ENCODE peak calls at places on chromosomes 13 and 19, in six cellular contexts. Y is neuronal stem cell, R is H9, V is H1, L is mesenchymal stem cell, F is trophoblast cell. O is an unnamed sample.

GRCh38 chr19:10811391-10812111 is 24.5 kb downstream of the TMED1 start:
- DNase-seq in Y (no peak), L (no peak), R (no peak), F (no peak), V (no peak), O (no peak)

GRCh38 chr13:84651288-84651687 is 769.0 kb upstream of the SLITRK1 start:
- DNase-seq in F (no peak), R (no peak), V (no peak), L (peak), Y (no peak), O (peak)

GRCh38 chr13:48019796-48020195 is 17.7 kb upstream of the NUDT15 start:
- DNase-seq in R (no peak), V (no peak), Y (no peak), L (no peak), F (no peak), O (no peak)

GRCh38 chr13:27171830-27172494 is 351 bp upstream of the USP12 start:
- DNase-seq in F (peak), Y (peak), V (no peak), R (peak), L (peak), O (peak)

GRCh38 chr19:51422053-51422448 is 4.6 kb upstream of the SIGLEC10 start:
- DNase-seq in Y (peak), R (peak), L (peak), V (peak), F (peak), O (peak)

GRCh38 chr19:11141937-11142527 is 13.6 kb downstream of the SPC24 start:
- DNase-seq in F (no peak), L (peak), Y (no peak), V (no peak), R (peak), O (no peak)

GRCh38 chr19:47381653-47382279 is 32.7 kb downstream of the DHX34 start:
- DNase-seq in F (no peak), V (no peak), Y (no peak), L (no peak), R (no peak), O (no peak)

GRCh38 chr19:3163230-3163886 is 15.2 kb upstream of the S1PR4 start:
- DNase-seq in L (peak), F (peak), Y (peak), R (peak), V (peak), O (peak)

GRCh38 chr13:73593199-73593765 is 534.5 kb downstream of the KLF5 start:
- DNase-seq in R (no peak), Y (no peak), L (no peak), F (no peak), V (no peak), O (no peak)

GRCh38 chr13:39616087-39616694 is 13.2 kb upstream of the LHFPL6 start:
- DNase-seq in Y (peak), L (peak), R (peak), F (peak), V (no peak), O (peak)

GRCh38 chr19:35083678-35084077 is 31.9 kb upstream of the FXYD3 start:
- DNase-seq in V (no peak), R (no peak), F (no peak), L (no peak), Y (no peak), O (no peak)

GRCh38 chr13:21973437-21974125 is 302.7 kb downstream of the FGF9 start:
- DNase-seq in R (peak), F (no peak), L (no peak), V (no peak), Y (no peak), O (no peak)

GRCh38 chr19:12996542-12997094 is 1.3 kb downstream of the NFIX start:
- DNase-seq in R (peak), F (no peak), L (no peak), Y (no peak), V (no peak), O (peak)

GRCh38 chr13:74258951-74259350 is 124.7 kb upstream of the KLF12 start:
- DNase-seq in L (no peak), V (no peak), R (no peak), F (no peak), Y (no peak), O (no peak)

GRCh38 chr13:27920677-27921420 is 1.0 kb downstream of the PDX1 start:
- DNase-seq in V (no peak), L (peak), Y (peak), F (no peak), R (peak), O (peak)

GRCh38 chr19:1944088-1944915 is 3.3 kb downstream of the CSNK1G2 start:
- DNase-seq in Y (no peak), V (no peak), F (no peak), L (no peak), R (no peak), O (no peak)

GRCh38 chr13:106087201-106087600 is 448.3 kb downstream of the EFNB2 start:
- DNase-seq in Y (no peak), V (no peak), F (no peak), L (no peak), R (no peak), O (no peak)

GRCh38 chr13:46571189-46571901 is 18.4 kb downstream of the LRCH1 start:
- DNase-seq in Y (no peak), L (peak), F (peak), V (no peak), R (no peak), O (peak)

GRCh38 chr19:43432866-43433673 is 18.4 kb downstream of the TEX101 start:
- DNase-seq in L (peak), V (peak), F (peak), R (peak), Y (peak), O (peak)

GRCh38 chr13:36919833-36920611 is at the start of gene SMAD9:
- DNase-seq in L (peak), Y (peak), R (peak), V (no peak), F (peak), O (peak)

GRCh38 chr19:4379383-4380253 is 20.7 kb downstream of the SH3GL1 start:
- DNase-seq in F (peak), V (no peak), Y (no peak), R (no peak), L (no peak), O (peak)

GRCh38 chr19:46716013-46716671 is 772 bp downstream of the PRKD2 start:
- DNase-seq in Y (no peak), L (peak), R (peak), V (no peak), F (no peak), O (no peak)

GRCh38 chr13:31625115-31625514 is 114.2 kb upstream of the RXFP2 start:
- DNase-seq in Y (no peak), F (no peak), L (no peak), V (no peak), R (no peak), O (no peak)

GRCh38 chr13:93982189-93982918 is 497.1 kb downstream of the DCT start:
- DNase-seq in V (no peak), Y (no peak), L (no peak), F (no peak), R (no peak), O (no peak)

GRCh38 chr13:105069106-105069505 is 1466.4 kb downstream of the EFNB2 start:
- DNase-seq in R (no peak), L (no peak), V (no peak), Y (no peak), F (no peak), O (peak)

GRCh38 chr19:1101337-1101698 is 2.5 kb upstream of the GPX4 start:
- DNase-seq in F (no peak), V (no peak), L (no peak), Y (no peak), R (no peak), O (no peak)

GRCh38 chr13:27370305-27370853 is 54.0 kb upstream of the GTF3A start:
- DNase-seq in R (no peak), Y (no peak), L (peak), F (no peak), V (no peak), O (no peak)

GRCh38 chr13:105196052-105196451 is 1339.4 kb downstream of the EFNB2 start:
- DNase-seq in R (peak), F (peak), L (peak), V (no peak), Y (no peak), O (peak)

GRCh38 chr13:42594577-42595571 is 20.9 kb downstream of the TNFSF11 start:
- DNase-seq in Y (peak), R (peak), F (peak), L (peak), V (no peak), O (peak)

DNA sequence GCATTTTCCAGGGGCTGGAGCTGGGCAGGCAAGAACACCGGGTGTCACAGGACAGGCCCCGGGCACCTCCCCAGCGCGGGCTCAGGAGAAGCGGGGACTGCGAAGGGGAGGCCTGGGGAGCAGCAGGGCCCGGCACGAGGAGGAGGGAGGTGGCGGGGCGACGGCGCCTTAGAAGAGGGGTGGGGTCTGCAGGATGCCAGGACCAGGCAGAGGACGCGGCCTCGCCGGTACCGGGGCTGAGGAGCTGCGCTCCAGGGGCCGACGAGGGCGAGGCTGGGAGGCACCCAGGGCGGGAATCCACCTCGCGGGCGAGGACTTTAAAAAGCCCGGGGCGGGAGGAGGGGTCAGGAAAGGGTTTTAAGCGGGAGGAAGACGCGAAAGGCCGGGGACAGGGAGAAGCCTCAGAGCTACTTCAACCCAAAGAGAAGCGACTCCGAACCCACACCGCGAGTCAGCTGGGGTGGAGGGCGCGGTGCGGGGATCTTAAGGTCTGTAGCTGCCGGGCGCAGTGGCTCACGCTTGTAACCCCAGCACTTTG is 665 bp downstream of the ZNF347 start:
- DNase-seq in V (no peak), L (peak), F (peak), R (peak), Y (peak), O (peak)
- H4K8ac ChIP-seq in V (no peak), L (peak), F (peak), R (no peak), Y (no peak), O (no peak)

GRCh38 chr13:97250560-97250959 is 28.4 kb downstream of the MBNL2 start:
- DNase-seq in V (no peak), R (no peak), Y (no peak), L (no peak), F (no peak), O (no peak)
- H2AFZ ChIP-seq in V (no peak), R (no peak), Y (no peak), L (no peak), F (no peak), O (no peak)

GRCh38 chr19:16660763-16661479 is at the start of gene TMEM38A:
- DNase-seq in V (no peak), R (peak), Y (peak), L (peak), F (no peak), O (no peak)
- H4K8ac ChIP-seq in V (peak), R (no peak), Y (no peak), L (peak), F (peak), O (peak)

DNA sequence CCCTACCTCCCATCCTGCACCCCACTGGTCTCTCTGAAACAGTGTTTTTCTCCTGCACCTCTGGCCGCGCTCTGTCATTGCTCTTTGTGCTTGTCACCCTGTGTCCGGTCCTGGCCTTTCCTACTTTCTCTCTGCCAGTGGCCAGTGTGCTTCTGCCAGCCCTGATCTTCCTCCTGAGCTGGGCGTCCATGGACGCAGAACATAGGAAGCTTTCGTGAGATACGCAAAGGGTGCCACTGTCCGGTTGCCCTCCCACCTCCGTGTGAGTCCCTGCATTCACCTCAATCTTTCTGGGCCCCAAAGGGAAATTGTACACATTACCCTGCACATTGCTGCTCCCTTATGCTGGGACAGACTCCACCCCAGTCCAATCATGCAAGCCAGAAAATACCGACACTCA is 105.7 kb upstream of the SOX1 start:
- DNase-seq in R (peak), F (no peak), V (no peak), Y (no peak), L (no peak), O (no peak)
- H2AFZ ChIP-seq in R (no peak), F (no peak), V (no peak), Y (no peak), L (no peak), O (no peak)

GRCh38 chr13:49302222-49302621 is 54.5 kb downstream of the CDADC1 start:
- DNase-seq in R (no peak), Y (no peak), V (no peak), L (no peak), F (no peak), O (no peak)

GRCh38 chr13:49304763-49305695 is 57.3 kb downstream of the CDADC1 start:
- DNase-seq in V (no peak), Y (no peak), F (no peak), L (no peak), R (no peak), O (no peak)

GRCh38 chr13:49302817-49303216 is 55.1 kb downstream of the CDADC1 start:
- DNase-seq in Y (no peak), R (no peak), V (no peak), F (no peak), L (no peak), O (no peak)

GRCh38 chr13:49304356-49304755 is 56.6 kb downstream of the CDADC1 start:
- DNase-seq in F (no peak), R (no peak), V (no peak), Y (no peak), L (no peak), O (no peak)

GRCh38 chr13:49303533-49304252 is 56.0 kb downstream of the CDADC1 start:
- DNase-seq in V (no peak), L (no peak), F (no peak), R (no peak), Y (no peak), O (no peak)
- H4K8ac ChIP-seq in V (peak), L (peak), F (no peak), R (no peak), Y (no peak), O (no peak)

GRCh38 chr19:39109641-39110040 is 15.9 kb upstream of the PAK4 start:
- DNase-seq in Y (no peak), R (no peak), F (no peak), V (no peak), L (no peak), O (no peak)
- H2AFZ ChIP-seq in Y (no peak), R (no peak), F (no peak), V (no peak), L (no peak), O (no peak)

GRCh38 chr19:56139847-56140582 is 1.1 kb upstream of the ZNF444 start:
- DNase-seq in L (peak), Y (no peak), V (no peak), F (no peak), R (no peak), O (no peak)
- H4K8ac ChIP-seq in L (peak), Y (no peak), V (no peak), F (peak), R (no peak), O (peak)

DNA sequence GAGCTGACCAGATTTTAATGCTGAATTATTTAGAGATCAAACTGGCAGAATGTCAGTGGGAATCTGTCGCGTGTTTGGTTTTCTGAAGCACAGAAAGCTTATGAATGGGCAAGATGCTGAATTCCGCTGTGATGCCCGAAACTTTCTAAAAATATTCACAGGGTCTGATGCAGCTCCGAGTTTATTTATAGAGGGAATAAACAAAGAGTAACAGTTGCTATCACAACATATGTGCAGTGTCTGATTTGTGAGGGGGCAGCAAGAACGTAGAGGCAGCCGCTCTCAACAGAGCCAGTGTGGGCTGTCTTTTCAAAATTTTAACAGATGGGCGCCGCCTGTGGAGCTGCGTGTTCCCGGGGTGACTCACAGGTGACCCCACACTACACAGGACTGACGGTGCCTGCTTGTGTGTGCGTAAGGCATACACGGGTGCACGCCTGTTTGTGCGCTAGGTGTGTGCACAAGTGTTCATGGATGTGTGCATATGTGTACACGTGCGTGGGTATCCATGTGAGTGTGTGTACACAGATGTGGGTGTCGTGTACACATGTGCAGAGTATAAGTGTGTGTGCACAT is 92.8 kb upstream of the SOX1 start:
- DNase-seq in F (no peak), V (no peak), R (no peak), Y (no peak), L (peak), O (no peak)
- H2AFZ ChIP-seq in F (no peak), V (no peak), R (no peak), Y (peak), L (no peak), O (no peak)

DNA sequence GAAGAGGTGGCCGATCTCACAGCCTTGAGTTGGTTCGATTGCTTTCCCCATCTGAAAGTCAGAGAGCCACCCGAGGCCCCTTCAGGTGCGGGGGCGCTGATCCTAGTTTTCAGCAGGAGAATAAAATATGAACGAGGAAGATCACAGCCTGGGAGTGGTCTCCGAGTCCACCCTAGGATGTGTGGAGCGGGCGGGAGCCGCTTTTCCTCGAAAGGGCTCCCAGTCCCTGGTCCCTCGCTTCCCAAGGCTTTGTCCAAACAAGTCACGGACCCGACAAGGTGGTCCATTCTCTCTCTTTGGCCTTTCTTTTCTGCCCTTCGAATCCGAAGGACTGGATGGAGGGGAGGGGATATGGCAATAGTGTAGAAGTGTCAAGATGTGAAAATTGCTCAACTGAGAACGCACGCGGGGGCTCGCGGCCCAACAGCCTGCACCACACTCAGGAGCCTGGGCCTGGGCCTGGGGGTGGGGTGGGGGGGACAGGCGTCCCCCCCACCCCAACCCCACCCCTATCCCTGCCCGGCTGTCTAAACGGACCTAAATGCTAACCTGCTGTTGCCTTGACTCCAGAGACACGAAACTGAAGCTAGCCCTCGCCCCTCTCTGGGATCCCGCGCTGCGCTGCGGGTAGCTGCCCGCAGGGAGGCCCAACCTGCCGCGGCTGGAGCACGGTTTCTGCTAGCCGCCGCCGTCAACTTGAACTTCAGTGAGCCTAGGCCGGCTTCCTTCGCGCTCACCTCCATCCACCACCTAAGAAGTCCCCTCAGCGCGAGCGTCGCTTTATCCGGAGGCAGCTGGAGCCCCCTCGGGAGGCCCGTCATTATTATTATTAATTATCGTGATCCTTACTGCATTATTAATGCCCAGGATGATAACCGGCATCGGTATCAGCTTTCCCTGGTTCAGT is 7.1 kb downstream of the ZIC2 start:
- DNase-seq in F (no peak), Y (peak), R (peak), V (no peak), L (no peak), O (no peak)
- H4K8ac ChIP-seq in F (no peak), Y (no peak), R (no peak), V (peak), L (no peak), O (no peak)